ENCODE peak calls at places on chromosome 22, in eight cellular contexts. J is HCT116, R is body of pancreas, Y is stomach, Z is uterus, D is tibial nerve, W is spleen, L is IMR-90. G is an unnamed sample. For H3K27me3, the result is how much of the 10 kb centered on the place peaks cover.

GRCh38 chr22:46312056-46312455 is 15.4 kb downstream of the GTSE1 start:
- DNase-seq in W (peak), L (no peak), D (no peak), Y (no peak), Z (no peak), R (no peak), J (no peak), G (no peak)

GRCh38 chr22:25085930-25086901 is 113.4 kb upstream of the CRYBB3 start:
- DNase-seq in Z (peak), L (no peak), W (no peak), D (peak), R (peak), J (no peak), Y (no peak), G (peak)

GRCh38 chr22:24965822-24966626 is 13.5 kb downstream of the KIAA1671 start:
- DNase-seq in R (peak), J (no peak), W (no peak), Y (peak), Z (no peak), D (peak), L (no peak), G (peak)

GRCh38 chr22:31730344-31730711 is 19.6 kb downstream of the PRR14L start:
- DNase-seq in W (no peak), Y (no peak), Z (no peak), D (no peak), R (no peak), J (no peak), L (no peak), G (no peak)

GRCh38 chr22:29224859-29225410 is 19.2 kb downstream of the EMID1 start:
- DNase-seq in J (no peak), Y (no peak), D (no peak), W (peak), R (no peak), Z (no peak), L (no peak), G (no peak)

GRCh38 chr22:24822471-24822870 is 16.5 kb downstream of the SGSM1 start:
- DNase-seq in W (no peak), Z (no peak), D (no peak), Y (peak), J (no peak), R (peak), L (no peak), G (no peak)

GRCh38 chr22:30025187-30025586 is 55.1 kb upstream of the HORMAD2 start:
- DNase-seq in J (no peak), W (no peak), Z (no peak), L (no peak), R (no peak), D (no peak), Y (peak), G (peak)

GRCh38 chr22:39308614-39309363 is 10.6 kb downstream of the RPL3 start:
- DNase-seq in R (peak), Z (peak), D (peak), J (peak), L (peak), W (peak), Y (peak), G (no peak)

GRCh38 chr22:45512363-45512762 is 9.7 kb downstream of the FBLN1 start:
- DNase-seq in L (no peak), D (no peak), Z (no peak), Y (no peak), W (no peak), J (no peak), R (no peak), G (no peak)

GRCh38 chr22:31451709-31452571 is 37.7 kb downstream of the EIF4ENIF1 start:
- DNase-seq in L (peak), J (peak), Z (no peak), Y (no peak), D (no peak), W (no peak), R (no peak), G (peak)

GRCh38 chr22:46684706-46685105 is 53.3 kb downstream of the CERK start:
- DNase-seq in L (no peak), R (peak), W (no peak), Y (peak), Z (no peak), J (no peak), D (no peak), G (peak)

GRCh38 chr22:38220653-38221386 is 19.0 kb downstream of the MAFF start:
- DNase-seq in L (no peak), D (no peak), J (no peak), R (no peak), W (no peak), Y (no peak), Z (no peak), G (no peak)

GRCh38 chr22:44291265-44292006 is 21.3 kb downstream of the SHISAL1 start:
- DNase-seq in R (no peak), J (no peak), Z (no peak), D (no peak), Y (no peak), W (no peak), L (peak), G (no peak)

GRCh38 chr22:27879923-27880322 is 39.1 kb downstream of the PITPNB start:
- DNase-seq in J (peak), R (peak), L (peak), Z (no peak), W (no peak), D (no peak), Y (no peak), G (no peak)

GRCh38 chr22:19818264-19819208 is 36.1 kb downstream of the GNB1L start:
- DNase-seq in Z (no peak), Y (peak), L (no peak), J (no peak), R (no peak), W (no peak), D (no peak), G (no peak)

GRCh38 chr22:47808236-47808845 is 1045.9 kb downstream of the TBC1D22A start:
- DNase-seq in Y (no peak), D (no peak), Z (no peak), R (no peak), L (no peak), W (no peak), J (no peak), G (no peak)

GRCh38 chr22:40463727-40464126 is 93.3 kb downstream of the SGSM3 start:
- DNase-seq in J (no peak), L (no peak), Z (no peak), Y (no peak), W (no peak), R (no peak), D (no peak), G (no peak)

GRCh38 chr22:42752230-42752746 is 31.6 kb upstream of the A4GALT start:
- DNase-seq in R (no peak), Y (no peak), W (no peak), Z (no peak), J (no peak), D (no peak), L (no peak), G (no peak)

GRCh38 chr22:35705141-35705540 is 12.5 kb upstream of the APOL5 start:
- DNase-seq in D (no peak), L (peak), W (no peak), R (no peak), Y (no peak), Z (no peak), J (no peak), G (no peak)

GRCh38 chr22:46737105-46737975 is 712 bp downstream of the CERK start:
- DNase-seq in Y (no peak), W (peak), R (peak), J (no peak), L (peak), D (no peak), Z (peak), G (peak)

GRCh38 chr22:23832226-23833016 is 6.4 kb downstream of the DERL3 start:
- DNase-seq in Y (no peak), J (no peak), D (no peak), L (no peak), R (no peak), Z (no peak), W (peak), G (no peak)

GRCh38 chr22:38924197-38924952 is 33.0 kb upstream of the APOBEC3A start:
- DNase-seq in J (peak), R (peak), W (no peak), Z (peak), D (peak), Y (peak), L (peak), G (peak)

DNA sequence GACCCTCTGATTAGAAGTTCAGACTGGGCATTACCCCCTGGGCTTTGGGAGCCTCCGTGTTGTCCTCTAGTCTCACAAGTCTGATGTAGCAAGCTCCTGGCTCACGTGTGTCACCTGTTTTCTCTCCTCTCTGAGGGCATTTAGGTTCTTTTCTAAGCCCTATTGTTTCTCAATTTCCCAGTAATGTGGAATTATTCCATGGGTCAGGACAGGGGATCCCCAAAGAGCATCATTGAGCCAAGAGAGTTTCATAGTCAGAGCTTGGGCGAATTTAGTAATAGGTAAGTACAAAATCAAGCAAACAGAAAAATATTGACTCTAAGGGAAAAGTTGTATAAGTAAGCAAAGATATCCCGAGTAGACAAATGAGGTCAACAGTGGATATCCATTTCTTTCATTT is 57.3 kb downstream of the PPP6R2 start:
- DNase-seq in Z (no peak), D (no peak), L (no peak), Y (no peak), W (no peak), R (no peak), J (no peak), G (no peak)
- H3K27ac ChIP-seq in Z (no peak), D (no peak), L (no peak), Y (peak), W (peak), R (peak), J (no peak), G (peak)

GRCh38 chr22:18114495-18114894 is 3.9 kb downstream of the TUBA8 start:
- DNase-seq in J (no peak), L (no peak), Z (no peak), R (no peak), D (no peak), Y (no peak), W (peak), G (no peak)
- H3K27me3 ChIP-seq in J (under half), L (under half), Z (under half), R (under half), D (under half), Y (under half), W (under half), G (under half)

GRCh38 chr22:37111156-37111717 is 1.7 kb upstream of the TMPRSS6 start:
- DNase-seq in D (no peak), W (no peak), Y (no peak), Z (no peak), L (no peak), J (no peak), R (no peak), G (no peak)

GRCh38 chr22:37105154-37105553 is 4.4 kb downstream of the TMPRSS6 start:
- DNase-seq in R (no peak), Z (no peak), Y (no peak), J (no peak), D (no peak), W (no peak), L (no peak), G (no peak)

GRCh38 chr22:37105990-37106389 is 3.5 kb downstream of the TMPRSS6 start:
- DNase-seq in W (no peak), Z (no peak), R (no peak), J (no peak), Y (no peak), D (no peak), L (no peak), G (no peak)

GRCh38 chr22:37109242-37109917 is at the start of gene TMPRSS6:
- DNase-seq in J (no peak), R (no peak), L (no peak), Y (peak), D (no peak), Z (no peak), W (no peak), G (no peak)

GRCh38 chr22:37107779-37108621 is 1.5 kb downstream of the TMPRSS6 start:
- DNase-seq in Y (no peak), Z (no peak), D (no peak), J (no peak), R (no peak), L (no peak), W (no peak), G (no peak)
- TF ChIP-seq POLR2A in Y (no peak), Z (no peak), D (no peak), J (no peak), R (no peak), L (no peak), W (no peak), G (no peak)

GRCh38 chr22:41524283-41524682 is 20.0 kb downstream of the POLR3H start:
- DNase-seq in J (no peak), Z (peak), Y (peak), R (peak), D (peak), L (peak), W (no peak), G (peak)

GRCh38 chr22:41525450-41526225 is 18.6 kb downstream of the POLR3H start:
- DNase-seq in R (no peak), D (no peak), J (no peak), Z (no peak), Y (no peak), W (no peak), L (no peak), G (no peak)

GRCh38 chr22:41526226-41526531 is 18.1 kb downstream of the POLR3H start:
- DNase-seq in L (no peak), Y (no peak), R (no peak), Z (no peak), W (no peak), D (no peak), J (no peak), G (no peak)

GRCh38 chr22:41523464-41524221 is 20.6 kb downstream of the POLR3H start:
- DNase-seq in Y (peak), J (no peak), W (peak), L (peak), R (peak), D (no peak), Z (peak), G (no peak)

DNA sequence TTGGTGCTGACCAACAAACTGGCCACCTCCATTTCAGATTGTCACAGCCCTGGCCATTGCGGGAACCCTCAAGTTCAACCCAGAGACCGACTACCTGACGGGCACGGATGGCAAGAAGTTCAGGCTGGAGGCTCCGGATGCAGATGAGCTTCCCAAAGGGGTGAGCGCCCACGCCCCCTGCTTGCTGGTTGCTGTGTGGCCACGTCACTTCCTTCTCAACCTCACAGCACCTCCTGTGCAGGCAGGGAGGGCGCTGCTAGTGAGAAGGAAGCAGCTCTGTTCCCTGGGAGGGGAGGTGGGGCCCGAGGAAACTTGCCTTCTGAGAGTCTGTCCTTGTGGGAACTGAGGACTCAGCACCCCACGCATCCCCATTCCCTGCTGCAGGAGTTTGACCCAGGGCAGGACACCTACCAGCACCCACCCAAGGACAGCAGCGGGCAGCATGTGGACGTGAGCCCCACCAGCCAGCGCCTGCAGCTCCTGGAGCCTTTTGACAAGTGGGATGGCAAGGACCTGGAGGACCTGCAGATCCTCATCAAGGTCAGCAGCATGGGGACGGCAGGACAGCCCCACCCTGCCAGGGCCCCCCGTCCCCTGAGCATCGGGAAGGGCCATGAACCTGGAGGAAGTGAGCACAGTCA is 19.3 kb downstream of the POLR3H start:
- DNase-seq in W (peak), R (no peak), Y (peak), Z (peak), D (no peak), L (no peak), J (no peak), G (no peak)
- H3K27ac ChIP-seq in W (peak), R (peak), Y (peak), Z (peak), D (peak), L (peak), J (peak), G (peak)